ENCODE peak calls at places on chromosome 15, in seven cellular contexts. One of them, this sample, is unnamed.

GRCh38 chr15:100093211-100094126 is 248.3 kb downstream of the ADAMTS17 start:
- DNase-seq in ovary: no peak
- DNase-seq in H1: no peak
- DNase-seq in stomach: no peak
- DNase-seq in tibial nerve: no peak
- DNase-seq in suprapubic skin: no peak
- DNase-seq in A549: no peak
- DNase-seq in this sample: no peak

GRCh38 chr15:60396100-60396499 is 1.7 kb downstream of the ANXA2 start:
- DNase-seq in ovary: no peak
- DNase-seq in H1: no peak
- DNase-seq in stomach: peak; percentile 59
- DNase-seq in tibial nerve: no peak
- DNase-seq in suprapubic skin: no peak
- DNase-seq in A549: no peak
- DNase-seq in this sample: no peak

GRCh38 chr15:87215100-87215499 is 1041.4 kb downstream of the NTRK3 start:
- DNase-seq in ovary: no peak
- DNase-seq in H1: no peak
- DNase-seq in stomach: no peak
- DNase-seq in tibial nerve: no peak
- DNase-seq in suprapubic skin: no peak
- DNase-seq in A549: no peak
- DNase-seq in this sample: peak; percentile 77

GRCh38 chr15:44788748-44789147 is 52.4 kb downstream of the TRIM69 start:
- DNase-seq in ovary: no peak
- DNase-seq in H1: no peak
- DNase-seq in stomach: no peak
- DNase-seq in tibial nerve: no peak
- DNase-seq in suprapubic skin: no peak
- DNase-seq in A549: no peak
- DNase-seq in this sample: no peak

GRCh38 chr15:49984436-49984835 is 134.6 kb downstream of the ATP8B4 start:
- DNase-seq in ovary: no peak
- DNase-seq in H1: no peak
- DNase-seq in stomach: no peak
- DNase-seq in tibial nerve: no peak
- DNase-seq in suprapubic skin: no peak
- DNase-seq in A549: no peak
- DNase-seq in this sample: no peak

GRCh38 chr15:101578443-101578894 is 73.7 kb downstream of the TM2D3 start:
- DNase-seq in ovary: no peak
- DNase-seq in H1: peak; percentile 58
- DNase-seq in stomach: peak; percentile 62
- DNase-seq in tibial nerve: no peak
- DNase-seq in suprapubic skin: no peak
- DNase-seq in A549: peak; percentile 88
- DNase-seq in this sample: peak; percentile 86

GRCh38 chr15:41827290-41827879 is 507 bp upstream of the JMJD7 start:
- DNase-seq in ovary: peak; percentile 43
- DNase-seq in H1: peak; percentile 80
- DNase-seq in stomach: peak; percentile 34
- DNase-seq in tibial nerve: no peak
- DNase-seq in suprapubic skin: no peak
- DNase-seq in A549: no peak
- DNase-seq in this sample: no peak

GRCh38 chr15:45522931-45523331 is 376 bp upstream of the SLC30A4 start:
- DNase-seq in ovary: no peak
- DNase-seq in H1: no peak
- DNase-seq in stomach: no peak
- DNase-seq in tibial nerve: peak; percentile 15
- DNase-seq in suprapubic skin: peak; percentile 81
- DNase-seq in A549: no peak
- DNase-seq in this sample: no peak

GRCh38 chr15:67146875-67147381 is 81.5 kb downstream of the SMAD3 start:
- DNase-seq in ovary: no peak
- DNase-seq in H1: no peak
- DNase-seq in stomach: no peak
- DNase-seq in tibial nerve: no peak
- DNase-seq in suprapubic skin: no peak
- DNase-seq in A549: peak; percentile 89
- DNase-seq in this sample: no peak

GRCh38 chr15:41666353-41666920 is 6.2 kb downstream of the MGA start:
- DNase-seq in ovary: no peak
- DNase-seq in H1: no peak
- DNase-seq in stomach: no peak
- DNase-seq in tibial nerve: no peak
- DNase-seq in suprapubic skin: no peak
- DNase-seq in A549: no peak
- DNase-seq in this sample: no peak

GRCh38 chr15:70835415-70835814 is 18.5 kb downstream of the LARP6 start:
- DNase-seq in ovary: peak; percentile 65
- DNase-seq in H1: no peak
- DNase-seq in stomach: no peak
- DNase-seq in tibial nerve: peak; percentile 83
- DNase-seq in suprapubic skin: peak; percentile 87
- DNase-seq in A549: no peak
- DNase-seq in this sample: peak; percentile 91

GRCh38 chr15:38603271-38603670 is 38.7 kb upstream of the RASGRP1 start:
- DNase-seq in ovary: no peak
- DNase-seq in H1: no peak
- DNase-seq in stomach: no peak
- DNase-seq in tibial nerve: no peak
- DNase-seq in suprapubic skin: no peak
- DNase-seq in A549: no peak
- DNase-seq in this sample: no peak

GRCh38 chr15:98505611-98506031 is 142.7 kb upstream of the IGF1R start:
- DNase-seq in ovary: peak; percentile 51
- DNase-seq in H1: peak; percentile 24
- DNase-seq in stomach: no peak
- DNase-seq in tibial nerve: peak; percentile 67
- DNase-seq in suprapubic skin: peak; percentile 91
- DNase-seq in A549: no peak
- DNase-seq in this sample: peak; percentile 90

GRCh38 chr15:67564590-67565345 is 22.3 kb downstream of the MAP2K5 start:
- DNase-seq in ovary: no peak
- DNase-seq in H1: no peak
- DNase-seq in stomach: no peak
- DNase-seq in tibial nerve: no peak
- DNase-seq in suprapubic skin: no peak
- DNase-seq in A549: no peak
- DNase-seq in this sample: no peak

GRCh38 chr15:20351448-20351961 is 190.1 kb downstream of the GOLGA6L6 start:
- DNase-seq in ovary: no peak
- DNase-seq in H1: no peak
- DNase-seq in stomach: peak; percentile 24
- DNase-seq in tibial nerve: no peak
- DNase-seq in suprapubic skin: peak; percentile 80
- DNase-seq in A549: no peak
- DNase-seq in this sample: no peak

GRCh38 chr15:74992619-74993018 is 2.7 kb upstream of the SCAMP5 start:
- DNase-seq in ovary: no peak
- DNase-seq in H1: no peak
- DNase-seq in stomach: no peak
- DNase-seq in tibial nerve: no peak
- DNase-seq in suprapubic skin: no peak
- DNase-seq in A549: no peak
- DNase-seq in this sample: no peak

GRCh38 chr15:74989527-74989926 is 5.8 kb upstream of the SCAMP5 start:
- DNase-seq in ovary: no peak
- DNase-seq in H1: no peak
- DNase-seq in stomach: no peak
- DNase-seq in tibial nerve: no peak
- DNase-seq in suprapubic skin: no peak
- DNase-seq in A549: no peak
- DNase-seq in this sample: no peak

GRCh38 chr15:74983725-74984231 is 11.6 kb upstream of the SCAMP5 start:
- DNase-seq in ovary: no peak
- DNase-seq in H1: no peak
- DNase-seq in stomach: no peak
- DNase-seq in tibial nerve: no peak
- DNase-seq in suprapubic skin: no peak
- DNase-seq in A549: peak; percentile 56
- DNase-seq in this sample: no peak

DNA sequence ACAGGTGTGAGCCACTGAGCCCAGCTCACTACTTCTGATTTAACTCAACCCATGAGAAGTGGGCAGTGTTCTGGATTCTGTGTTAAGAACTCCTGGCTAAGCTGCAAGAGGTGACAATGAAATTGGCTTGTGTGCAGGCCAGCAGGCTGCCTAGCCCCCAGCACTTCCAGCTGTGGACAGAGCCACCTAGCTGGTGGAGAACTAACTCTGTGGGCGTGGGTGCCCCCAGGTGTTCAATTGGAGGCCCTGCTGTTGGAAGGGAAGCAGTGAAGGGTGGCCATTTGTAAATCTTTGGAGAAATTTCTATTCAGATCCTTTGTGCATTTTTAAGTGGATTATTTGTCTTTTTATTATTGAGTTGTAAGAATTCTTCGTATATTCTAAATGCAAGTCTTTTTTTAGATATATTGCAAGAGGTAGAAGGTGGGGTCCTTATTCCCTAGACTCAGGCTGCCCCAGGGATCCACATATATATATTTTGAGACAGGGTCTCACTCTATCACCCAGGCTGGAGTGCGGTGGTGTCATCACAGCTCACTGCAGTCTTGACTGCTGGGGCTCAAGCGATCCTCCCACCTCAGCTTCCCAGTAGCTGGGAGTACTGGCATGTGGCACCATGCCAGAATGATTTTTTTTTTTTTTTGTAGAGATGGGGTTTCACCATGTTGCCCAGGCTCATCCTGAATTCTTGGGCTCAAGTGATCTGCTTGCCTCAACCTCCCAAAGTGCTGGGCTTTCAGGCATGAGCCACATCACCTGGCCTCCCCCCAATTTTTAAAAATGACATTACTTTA is 7.2 kb upstream of the SCAMP5 start:
- DNase-seq in ovary: peak; percentile 13
- DNase-seq in H1: peak; percentile 60
- DNase-seq in stomach: peak; percentile 49
- DNase-seq in tibial nerve: no peak
- DNase-seq in suprapubic skin: no peak
- DNase-seq in A549: peak; percentile 64
- DNase-seq in this sample: no peak
- TF ChIP-seq EP300 in ovary: no peak
- TF ChIP-seq EP300 in H1: no peak
- TF ChIP-seq EP300 in stomach: no peak
- TF ChIP-seq EP300 in tibial nerve: no peak
- TF ChIP-seq EP300 in suprapubic skin: no peak
- TF ChIP-seq EP300 in A549: no peak
- TF ChIP-seq EP300 in this sample: no peak

DNA sequence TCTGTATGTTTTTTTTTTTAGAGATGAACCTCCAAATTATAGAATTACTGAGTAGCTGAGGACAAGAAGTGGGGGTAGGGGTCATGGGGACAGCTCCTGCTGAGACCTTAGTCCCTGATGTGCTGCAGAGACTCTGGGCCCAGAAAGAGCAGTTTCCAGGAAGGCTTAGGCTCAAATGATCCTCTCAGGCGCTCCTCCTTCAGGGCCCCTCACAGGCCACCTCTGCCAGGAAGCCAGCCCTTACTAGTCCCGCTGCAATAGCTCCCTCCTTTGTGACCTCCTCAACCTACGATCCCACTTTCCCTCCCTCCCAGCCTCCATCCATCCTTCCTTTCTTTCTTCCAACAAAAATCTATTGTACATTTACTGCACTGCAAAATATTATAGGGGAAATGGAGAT is 24.6 kb downstream of the SLC28A1 start:
- DNase-seq in ovary: no peak
- DNase-seq in H1: peak; percentile 42
- DNase-seq in stomach: no peak
- DNase-seq in tibial nerve: no peak
- DNase-seq in suprapubic skin: no peak
- DNase-seq in A549: no peak
- DNase-seq in this sample: no peak
- H3K4me1 ChIP-seq in ovary: peaks cover 23% of the 10 kb centered on the region
- H3K4me1 ChIP-seq in H1: no peaks in the 10 kb centered on the region
- H3K4me1 ChIP-seq in stomach: peaks cover 32% of the 10 kb centered on the region
- H3K4me1 ChIP-seq in tibial nerve: peaks cover 63% of the 10 kb centered on the region
- H3K4me1 ChIP-seq in suprapubic skin: peaks cover 37% of the 10 kb centered on the region
- H3K4me1 ChIP-seq in A549: peaks cover 72% of the 10 kb centered on the region
- H3K4me1 ChIP-seq in this sample: peaks cover 58% of the 10 kb centered on the region

DNA sequence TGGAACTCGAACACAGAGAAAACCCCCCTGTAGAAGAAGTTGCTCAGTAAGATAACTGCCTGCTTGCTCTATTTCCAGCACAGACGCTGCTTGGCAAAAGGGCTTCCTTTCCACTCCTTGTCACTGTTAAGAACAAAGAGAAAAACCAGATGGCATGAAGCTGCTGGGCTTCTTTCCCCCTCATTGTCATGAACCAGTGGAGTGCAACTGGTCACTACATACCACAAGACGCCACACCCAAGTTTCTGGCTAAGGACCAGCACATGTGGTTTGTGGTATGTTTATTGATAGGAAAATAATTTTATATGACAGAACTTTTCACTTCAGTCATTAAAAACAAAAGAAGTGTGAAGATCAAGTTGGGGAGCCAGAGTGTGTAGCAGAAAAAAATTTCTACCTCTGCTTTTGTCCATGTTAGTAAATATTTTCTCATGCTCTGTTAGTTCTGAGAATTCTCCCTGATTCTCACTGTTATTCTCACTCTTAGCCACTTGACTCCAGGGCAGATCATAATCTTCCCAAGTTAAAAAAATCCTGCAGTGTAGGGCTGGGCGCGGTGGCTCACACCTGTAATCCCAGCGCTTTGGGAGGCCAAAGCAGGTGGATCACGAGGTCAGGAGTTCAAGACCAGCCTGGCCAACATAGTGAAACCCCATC is 37.9 kb downstream of the CLK3 start:
- DNase-seq in ovary: no peak
- DNase-seq in H1: no peak
- DNase-seq in stomach: peak; percentile 63
- DNase-seq in tibial nerve: no peak
- DNase-seq in suprapubic skin: peak; percentile 83
- DNase-seq in A549: no peak
- DNase-seq in this sample: no peak
- TF ChIP-seq EP300 in ovary: no peak
- TF ChIP-seq EP300 in H1: no peak
- TF ChIP-seq EP300 in stomach: no peak
- TF ChIP-seq EP300 in tibial nerve: no peak
- TF ChIP-seq EP300 in suprapubic skin: no peak
- TF ChIP-seq EP300 in A549: no peak
- TF ChIP-seq EP300 in this sample: no peak

GRCh38 chr15:66131831-66132230 is 121.7 kb downstream of the MEGF11 start:
- DNase-seq in ovary: no peak
- DNase-seq in H1: no peak
- DNase-seq in stomach: no peak
- DNase-seq in tibial nerve: no peak
- DNase-seq in suprapubic skin: no peak
- DNase-seq in A549: no peak
- DNase-seq in this sample: no peak

GRCh38 chr15:66129561-66129960 is 124.0 kb downstream of the MEGF11 start:
- DNase-seq in ovary: no peak
- DNase-seq in H1: no peak
- DNase-seq in stomach: no peak
- DNase-seq in tibial nerve: no peak
- DNase-seq in suprapubic skin: no peak
- DNase-seq in A549: no peak
- DNase-seq in this sample: no peak

GRCh38 chr15:66132251-66132816 is 121.2 kb downstream of the MEGF11 start:
- DNase-seq in ovary: no peak
- DNase-seq in H1: no peak
- DNase-seq in stomach: no peak
- DNase-seq in tibial nerve: no peak
- DNase-seq in suprapubic skin: no peak
- DNase-seq in A549: no peak
- DNase-seq in this sample: no peak

GRCh38 chr15:66131200-66131599 is 122.3 kb downstream of the MEGF11 start:
- DNase-seq in ovary: no peak
- DNase-seq in H1: no peak
- DNase-seq in stomach: peak; percentile 62
- DNase-seq in tibial nerve: no peak
- DNase-seq in suprapubic skin: no peak
- DNase-seq in A549: no peak
- DNase-seq in this sample: no peak

GRCh38 chr15:66130496-66131014 is 123.0 kb downstream of the MEGF11 start:
- DNase-seq in ovary: no peak
- DNase-seq in H1: no peak
- DNase-seq in stomach: no peak
- DNase-seq in tibial nerve: no peak
- DNase-seq in suprapubic skin: no peak
- DNase-seq in A549: no peak
- DNase-seq in this sample: no peak
- H3K4me1 ChIP-seq in ovary: peaks cover 3% of the 10 kb centered on the region
- H3K4me1 ChIP-seq in H1: peaks cover 10% of the 10 kb centered on the region
- H3K4me1 ChIP-seq in stomach: peaks cover 27% of the 10 kb centered on the region
- H3K4me1 ChIP-seq in tibial nerve: peaks cover 31% of the 10 kb centered on the region
- H3K4me1 ChIP-seq in suprapubic skin: no peaks in the 10 kb centered on the region
- H3K4me1 ChIP-seq in A549: peaks cover 12% of the 10 kb centered on the region
- H3K4me1 ChIP-seq in this sample: no peaks in the 10 kb centered on the region

This sample was measured in esophagus muscularis mucosa.